ENCODE peak calls at places on chromosomes 2 and 18, in seven cellular contexts. M, D, B, A, S, J and I are unnamed samples.

GRCh38 chr2:15811367-15811766 is 129.0 kb upstream of the MYCN start:
- DNase-seq in M (no peak), D (no peak), B (no peak), A (no peak), S (no peak), J (no peak), I (no peak)

GRCh38 chr2:30038419-30038818 is 108.4 kb upstream of the YPEL5 start:
- DNase-seq in M (no peak), D (no peak), B (no peak), A (no peak), S (no peak), J (no peak), I (no peak)

GRCh38 chr18:23578891-23579653 is 7.2 kb downstream of the NPC1 start:
- DNase-seq in M (peak), D (no peak), B (no peak), A (no peak), S (no peak), J (no peak), I (no peak)

GRCh38 chr2:15554525-15555218 is 6.5 kb downstream of the NBAS start:
- DNase-seq in M (no peak), D (no peak), B (no peak), A (no peak), S (no peak), J (no peak), I (no peak)

GRCh38 chr2:169928463-169928864 is 101.2 kb downstream of the UBR3 start:
- DNase-seq in M (peak), D (peak), B (no peak), A (no peak), S (no peak), J (peak), I (no peak)

GRCh38 chr2:99881901-99882591 is 260.3 kb downstream of the AFF3 start:
- DNase-seq in M (no peak), D (no peak), B (no peak), A (no peak), S (no peak), J (no peak), I (no peak)

GRCh38 chr2:85312404-85312803 is 15.4 kb downstream of the TGOLN2 start:
- DNase-seq in M (no peak), D (no peak), B (no peak), A (no peak), S (no peak), J (no peak), I (no peak)

GRCh38 chr18:45774065-45774521 is 50.1 kb downstream of the SLC14A1 start:
- DNase-seq in M (no peak), D (no peak), B (no peak), A (no peak), S (no peak), J (peak), I (no peak)

GRCh38 chr18:8601277-8602032 is 7.8 kb upstream of the RAB12 start:
- DNase-seq in M (no peak), D (no peak), B (no peak), A (no peak), S (no peak), J (no peak), I (no peak)

GRCh38 chr2:46874236-46874929 is 41.2 kb downstream of the MCFD2 start:
- DNase-seq in M (no peak), D (no peak), B (no peak), A (no peak), S (no peak), J (no peak), I (no peak)

GRCh38 chr2:68185541-68186164 is 28.0 kb downstream of the PNO1 start:
- DNase-seq in M (peak), D (peak), B (no peak), A (peak), S (no peak), J (no peak), I (peak)

GRCh38 chr2:238162516-238163441 is 4.0 kb downstream of the ERFE start:
- DNase-seq in M (no peak), D (no peak), B (no peak), A (peak), S (no peak), J (no peak), I (no peak)

GRCh38 chr2:40332096-40332826 is 119.6 kb downstream of the SLC8A1 start:
- DNase-seq in M (peak), D (no peak), B (no peak), A (no peak), S (no peak), J (no peak), I (no peak)

GRCh38 chr2:71615769-71616730 is 162.7 kb downstream of the DYSF start:
- DNase-seq in M (no peak), D (no peak), B (peak), A (no peak), S (peak), J (no peak), I (no peak)

GRCh38 chr2:149375801-149376349 is 45.5 kb downstream of the LYPD6 start:
- DNase-seq in M (no peak), D (no peak), B (no peak), A (no peak), S (no peak), J (no peak), I (no peak)

GRCh38 chr2:157261199-157261782 is 3.8 kb downstream of the GALNT5 start:
- DNase-seq in M (no peak), D (peak), B (peak), A (no peak), S (no peak), J (no peak), I (peak)

GRCh38 chr2:205166749-205167148 is 515.6 kb upstream of the NRP2 start:
- DNase-seq in M (no peak), D (no peak), B (no peak), A (no peak), S (no peak), J (no peak), I (no peak)

GRCh38 chr2:216299588-216299987 is 72.7 kb downstream of the MARCHF4 start:
- DNase-seq in M (no peak), D (no peak), B (no peak), A (no peak), S (no peak), J (no peak), I (no peak)

GRCh38 chr2:100643906-100644501 is 81.2 kb downstream of the PDCL3 start:
- DNase-seq in M (no peak), D (no peak), B (no peak), A (no peak), S (no peak), J (no peak), I (no peak)

GRCh38 chr18:23365602-23366001 is 87.5 kb upstream of the RIOK3 start:
- DNase-seq in M (no peak), D (no peak), B (no peak), A (no peak), S (no peak), J (no peak), I (no peak)

GRCh38 chr18:35646449-35646848 is 64.9 kb downstream of the GALNT1 start:
- DNase-seq in M (no peak), D (no peak), B (no peak), A (no peak), S (no peak), J (no peak), I (no peak)

GRCh38 chr18:68665623-68666022 is 49.3 kb downstream of the TMX3 start:
- DNase-seq in M (no peak), D (no peak), B (no peak), A (no peak), S (no peak), J (no peak), I (no peak)

GRCh38 chr2:146820672-146821071 is 1024.2 kb upstream of the ACVR2A start:
- DNase-seq in M (no peak), D (no peak), B (no peak), A (no peak), S (no peak), J (no peak), I (no peak)

GRCh38 chr18:2173464-2173863 is 397.8 kb downstream of the METTL4 start:
- DNase-seq in M (peak), D (no peak), B (peak), A (no peak), S (no peak), J (no peak), I (no peak)

GRCh38 chr2:212548459-212548815 is 9.8 kb upstream of the ERBB4 start:
- DNase-seq in M (no peak), D (peak), B (no peak), A (no peak), S (no peak), J (no peak), I (no peak)

GRCh38 chr2:56183643-56184499 is at the start of gene CCDC85A:
- DNase-seq in M (peak), D (peak), B (peak), A (peak), S (peak), J (peak), I (peak)

GRCh38 chr18:72160504-72161445 is 383.4 kb downstream of the CBLN2 start:
- DNase-seq in M (no peak), D (no peak), B (no peak), A (no peak), S (no peak), J (no peak), I (no peak)
- TF ChIP-seq POLR2AphosphoS5 in M (no peak), D (no peak), B (no peak), A (no peak), S (no peak), J (no peak), I (no peak)

DNA sequence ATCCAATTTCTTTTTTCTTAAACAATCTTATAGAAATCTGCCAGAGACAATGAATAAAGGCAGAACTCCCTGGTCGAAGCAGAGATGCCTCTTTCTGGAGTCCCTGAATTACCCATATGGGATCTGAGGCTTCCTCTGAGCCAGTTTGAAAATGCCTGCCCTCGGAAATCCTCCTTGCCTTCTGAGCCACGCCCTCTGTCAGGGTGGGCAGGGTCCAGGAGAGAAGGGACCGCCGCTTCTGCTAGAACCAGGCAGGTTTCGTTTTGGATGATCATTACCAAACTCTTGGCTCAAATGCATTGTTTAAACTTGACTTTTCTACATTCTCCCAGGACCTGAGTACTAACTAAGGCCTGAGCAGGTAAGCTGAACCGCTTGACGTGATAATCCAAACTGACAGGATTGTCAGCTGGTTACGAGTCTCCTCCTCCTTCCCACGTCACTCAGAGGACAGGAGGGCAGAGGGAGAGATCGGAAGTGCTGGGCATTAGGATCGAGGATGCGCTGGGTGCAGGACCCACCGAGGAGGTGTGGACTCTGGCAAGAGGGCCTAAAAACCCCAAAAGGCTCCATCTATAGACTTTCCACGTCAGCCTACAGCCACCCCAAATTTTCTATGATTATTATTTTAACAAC is 128.4 kb downstream of the KLHL29 start:
- DNase-seq in M (no peak), D (no peak), B (no peak), A (no peak), S (no peak), J (peak), I (peak)
- TF ChIP-seq POLR2AphosphoS5 in M (no peak), D (no peak), B (no peak), A (no peak), S (no peak), J (peak), I (no peak)

DNA sequence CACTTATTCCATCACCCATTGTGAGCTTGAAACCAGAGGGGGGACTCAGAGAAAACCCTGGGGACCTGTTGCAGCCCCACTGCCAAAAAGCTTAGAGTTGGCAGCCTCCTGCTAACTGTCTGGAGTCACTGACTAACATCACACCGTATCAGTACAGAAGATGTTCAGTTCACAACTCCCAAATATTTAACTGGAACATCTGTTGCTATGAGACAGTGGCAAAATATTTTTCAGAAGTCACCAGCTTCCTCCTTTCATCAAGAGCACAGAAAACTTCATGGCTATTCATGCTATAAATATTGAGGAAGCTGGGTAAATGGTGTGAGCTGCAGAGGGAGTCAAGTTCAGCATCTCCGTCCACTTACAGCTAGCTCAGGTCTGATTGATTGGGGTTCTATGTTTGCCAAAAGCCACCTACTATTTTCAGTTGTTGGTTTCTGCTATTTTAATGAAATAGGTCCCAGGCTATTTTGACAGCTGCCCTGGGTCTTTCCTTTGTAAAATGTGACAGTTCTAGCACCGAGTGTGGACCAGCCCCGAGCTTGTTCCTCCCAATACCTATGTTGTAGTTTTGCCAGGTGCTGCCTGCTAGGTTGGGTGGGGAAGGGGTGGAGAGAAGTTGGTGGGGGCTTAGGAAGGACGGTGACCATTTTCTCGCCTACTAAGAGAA is 9.8 kb downstream of the TUBB6 start:
- DNase-seq in M (no peak), D (no peak), B (no peak), A (no peak), S (no peak), J (no peak), I (no peak)
- TF ChIP-seq POLR2AphosphoS5 in M (no peak), D (no peak), B (peak), A (no peak), S (no peak), J (no peak), I (peak)

DNA sequence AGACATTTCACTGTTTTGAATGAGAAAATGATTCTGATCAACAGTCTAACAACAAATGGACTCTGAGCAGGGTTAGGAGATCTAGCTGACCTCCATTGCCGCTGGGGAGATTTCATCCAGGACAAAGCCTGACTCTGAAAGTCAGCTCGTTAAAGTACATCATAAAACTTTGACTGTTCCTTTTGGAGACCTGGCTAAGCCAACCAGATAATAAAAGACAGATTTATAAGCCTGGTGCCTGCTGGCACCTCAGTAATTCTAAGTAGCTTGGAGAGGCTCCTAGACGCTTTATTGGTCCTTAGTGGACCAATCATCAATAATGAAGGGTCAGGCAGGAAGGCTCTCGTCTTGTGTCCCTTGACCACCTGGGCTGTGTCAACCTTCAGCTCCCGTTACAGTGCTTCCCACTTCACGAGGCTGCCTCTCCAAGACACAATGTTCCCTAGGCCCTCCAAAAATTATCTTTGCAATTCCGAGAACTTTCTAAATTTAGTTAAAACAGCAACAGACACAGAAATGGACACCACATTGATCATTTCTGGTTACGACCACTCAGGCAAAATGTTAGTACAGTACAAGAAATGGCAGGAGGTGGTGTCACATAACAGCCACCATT is 47.9 kb upstream of the PMAIP1 start:
- DNase-seq in M (no peak), D (no peak), B (no peak), A (no peak), S (no peak), J (peak), I (no peak)
- TF ChIP-seq POLR2AphosphoS5 in M (no peak), D (no peak), B (no peak), A (no peak), S (no peak), J (peak), I (no peak)

GRCh38 chr2:119760237-119760807 is 600 bp downstream of the PTPN4 start:
- DNase-seq in M (no peak), D (no peak), B (peak), A (no peak), S (peak), J (no peak), I (peak)
- TF ChIP-seq POLR2AphosphoS5 in M (no peak), D (no peak), B (no peak), A (no peak), S (no peak), J (no peak), I (no peak)

GRCh38 chr2:27721335-27721734 is 50.2 kb upstream of the MRPL33 start:
- DNase-seq in M (no peak), D (peak), B (peak), A (no peak), S (no peak), J (no peak), I (no peak)
- TF ChIP-seq POLR2AphosphoS5 in M (no peak), D (peak), B (no peak), A (no peak), S (no peak), J (no peak), I (no peak)

DNA sequence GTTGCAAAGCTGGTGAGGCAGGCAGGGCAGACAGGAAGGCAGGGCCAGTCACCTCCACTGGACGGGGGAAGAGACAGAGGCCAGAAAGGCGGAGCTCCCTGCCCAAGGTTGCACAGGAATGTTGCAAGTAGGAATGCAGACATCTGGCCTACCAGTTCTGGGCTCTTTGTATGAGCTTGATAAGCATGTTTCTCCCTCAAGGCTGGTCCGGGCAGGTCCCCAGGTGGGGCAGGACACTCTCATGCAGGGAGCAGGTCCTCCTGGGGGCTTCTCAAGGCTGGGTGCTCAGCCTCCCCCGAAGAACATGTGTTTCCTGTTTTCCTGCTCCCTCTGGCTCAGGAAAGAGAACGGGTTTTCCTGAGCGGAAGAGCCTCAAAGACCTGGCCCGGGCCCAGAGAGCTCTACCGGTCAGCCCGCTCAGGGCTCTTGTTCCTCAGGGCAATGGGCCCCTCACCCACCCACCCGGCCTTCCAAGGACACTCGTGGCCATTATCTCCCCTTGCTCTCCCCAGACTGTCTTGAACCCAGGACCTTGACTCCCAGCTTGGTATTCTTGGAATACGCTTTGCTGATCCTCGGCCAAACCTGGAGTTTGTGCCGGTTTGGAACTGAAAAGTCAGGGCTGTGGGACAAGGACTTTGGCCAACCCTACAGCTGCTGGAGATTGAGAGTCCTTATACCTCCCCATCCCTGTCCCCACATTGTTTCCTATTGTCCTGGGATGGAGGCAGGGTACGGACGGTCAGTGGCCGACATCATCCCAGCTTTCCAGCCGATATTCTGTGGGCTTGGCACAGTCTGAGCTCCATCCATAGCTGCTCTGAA is 87.7 kb upstream of the HAAO start:
- DNase-seq in M (no peak), D (no peak), B (no peak), A (no peak), S (no peak), J (no peak), I (no peak)
- TF ChIP-seq POLR2AphosphoS5 in M (no peak), D (no peak), B (no peak), A (no peak), S (no peak), J (peak), I (no peak)